ENCODE peak calls at places on chromosomes 12 and 14, in six cellular contexts. K is IMR-90, W is mesenchymal stem cell, O is neuronal stem cell, N is H1, C is H9. L is an unnamed sample.

GRCh38 chr14:99876406-99876805 is 83.2 kb downstream of the EML1 start:
- DNase-seq in K (no peak), W (no peak), O (no peak), N (no peak), C (no peak), L (no peak)

GRCh38 chr14:67221248-67221981 is 19.8 kb upstream of the PALS1 start:
- DNase-seq in K (peak; percentile 80), W (peak; percentile 24), O (no peak), N (no peak), C (no peak), L (peak; percentile 30)

GRCh38 chr12:96236221-96236822 is 42.1 kb downstream of the ELK3 start:
- DNase-seq in K (peak; percentile 51), W (no peak), O (no peak), N (no peak), C (no peak), L (no peak)

GRCh38 chr12:80041691-80042090 is 57.6 kb upstream of the OTOGL start:
- DNase-seq in K (peak; percentile 68), W (peak; percentile 68), O (no peak), N (no peak), C (no peak), L (no peak)

GRCh38 chr14:73463411-73463810 is 5.1 kb upstream of the NUMB start:
- DNase-seq in K (peak; percentile 98), W (peak; percentile 98), O (no peak), N (no peak), C (no peak), L (peak; percentile 60)

GRCh38 chr12:15829949-15830348 is 40.8 kb upstream of the EPS8 start:
- DNase-seq in K (peak; percentile 61), W (peak; percentile 18), O (no peak), N (no peak), C (no peak), L (peak; percentile 52)

GRCh38 chr14:37859177-37859576 is 263.7 kb downstream of the TTC6 start:
- DNase-seq in K (no peak), W (no peak), O (no peak), N (no peak), C (no peak), L (no peak)

GRCh38 chr12:98653866-98654493 is 8.9 kb downstream of the APAF1 start:
- DNase-seq in K (peak; percentile 70), W (peak; percentile 73), O (peak; percentile 11), N (no peak), C (no peak), L (peak; percentile 71)

GRCh38 chr14:69525896-69526295 is 41.4 kb downstream of the PLEKHD1 start:
- DNase-seq in K (no peak), W (no peak), O (no peak), N (no peak), C (no peak), L (no peak)

GRCh38 chr14:31660191-31660590 is 99.0 kb downstream of the NUBPL start:
- DNase-seq in K (no peak), W (no peak), O (no peak), N (no peak), C (no peak), L (no peak)

GRCh38 chr12:63068857-63069442 is 82.1 kb downstream of the AVPR1A start:
- DNase-seq in K (peak; percentile 75), W (peak; percentile 49), O (peak; percentile 35), N (no peak), C (no peak), L (peak; percentile 19)

GRCh38 chr12:90062799-90063198 is 354.2 kb upstream of the ATP2B1 start:
- DNase-seq in K (no peak), W (no peak), O (no peak), N (no peak), C (no peak), L (no peak)

GRCh38 chr14:104117341-104118005 is 20.9 kb upstream of the KIF26A start:
- DNase-seq in K (no peak), W (no peak), O (no peak), N (no peak), C (peak; percentile 36), L (no peak)

DNA sequence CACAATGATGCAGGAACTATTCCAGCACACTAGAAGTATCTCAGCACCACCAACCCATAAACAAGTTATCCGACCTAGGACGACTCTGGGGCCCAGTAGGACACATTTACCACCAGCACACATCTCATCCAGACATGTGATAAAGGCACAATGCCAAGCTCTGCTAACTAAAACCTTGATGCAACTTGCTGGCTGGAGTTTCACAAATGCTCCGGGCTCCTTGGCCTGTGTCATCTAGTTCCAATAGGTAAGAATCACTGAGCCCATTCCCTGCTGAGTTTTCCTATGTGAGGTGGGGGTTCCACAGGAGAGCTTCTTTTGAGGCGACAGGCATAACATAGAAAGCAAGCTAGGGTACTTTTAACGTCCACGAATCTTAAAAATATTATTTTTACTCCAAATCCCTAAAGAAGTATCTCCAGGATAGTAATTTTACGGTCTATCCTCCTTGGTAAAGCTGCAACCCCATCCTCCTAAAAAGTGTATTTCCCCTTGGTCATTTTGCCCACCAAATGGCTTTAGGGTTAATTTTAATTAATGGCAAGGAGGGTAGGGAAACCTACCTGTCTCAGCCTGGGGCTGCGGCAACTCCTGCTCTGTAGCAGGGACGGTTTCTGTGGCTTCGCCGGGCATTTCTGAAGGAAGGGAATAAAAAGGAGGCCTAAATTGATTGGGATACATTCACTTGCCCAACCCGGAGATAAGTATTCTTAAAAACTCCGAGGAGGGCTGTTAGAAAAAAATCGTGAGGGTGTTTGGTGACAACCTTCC is 1.0 kb downstream of the NACA start:
- DNase-seq in K (peak; percentile 86), W (peak; percentile 86), O (no peak), N (no peak), C (no peak), L (peak; percentile 67)
- H2AK5ac ChIP-seq in K (peak overlapping the region; percentile 98), W (peak overlapping the region; percentile 81), O (peak overlapping the region; percentile 87), N (peak overlapping the region; percentile 99), C (peak overlapping the region; percentile 10), L (no peak overlapping the region)

DNA sequence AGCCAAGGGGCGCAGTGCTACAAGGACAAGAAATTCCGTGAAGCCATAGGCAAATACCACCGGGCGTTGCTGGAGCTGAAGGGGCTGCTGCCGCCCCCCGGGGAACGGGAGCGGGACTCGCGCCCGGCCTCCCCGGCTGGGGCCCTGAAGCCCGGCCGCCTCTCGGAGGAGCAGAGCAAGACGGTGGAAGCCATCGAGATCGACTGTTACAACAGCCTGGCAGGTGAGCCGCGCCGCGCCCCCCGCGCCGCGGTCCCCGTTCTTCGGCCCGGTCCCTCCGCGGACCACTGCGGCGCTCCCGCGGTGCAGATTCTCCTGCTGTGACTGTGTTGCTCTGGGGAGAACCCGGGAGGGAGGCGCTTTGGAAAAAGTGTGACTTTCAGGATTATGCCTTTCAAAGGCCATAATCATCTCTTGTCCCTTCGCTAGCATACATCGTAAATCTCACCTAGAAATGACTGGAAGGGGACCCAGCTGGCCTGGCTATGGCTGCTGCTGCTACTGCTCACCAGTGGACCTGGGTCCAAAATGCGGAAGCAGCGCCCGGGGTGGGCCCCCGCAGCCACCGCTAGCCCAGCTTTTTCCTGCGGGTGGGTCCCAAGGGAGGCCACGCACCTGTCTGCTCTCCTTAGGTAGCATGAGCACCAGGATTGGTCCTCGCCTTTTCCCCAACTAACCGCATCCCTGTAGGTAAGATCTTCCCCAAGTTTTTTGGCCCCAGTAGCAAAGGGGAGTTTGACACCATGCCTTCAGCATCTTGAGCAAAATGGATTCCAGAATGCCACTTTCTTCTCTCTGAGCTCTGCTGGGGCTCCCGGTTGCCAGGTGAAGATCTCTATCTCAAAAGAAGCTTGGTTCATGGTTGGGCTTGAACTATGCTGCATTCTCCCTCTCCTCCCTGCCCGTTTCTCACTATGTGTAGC is 858 bp downstream of the TTC9 start:
- DNase-seq in K (no peak), W (no peak), O (no peak), N (no peak), C (no peak), L (peak; percentile 51)
- H2BK5ac ChIP-seq in K (no peak overlapping the region), W (no peak overlapping the region), O (peak overlapping the region; percentile 91), N (peak overlapping the region; percentile 69), C (no peak overlapping the region), L (no peak overlapping the region)

GRCh38 chr14:20274062-20274461 is 31.7 kb downstream of the TTC5 start:
- DNase-seq in K (no peak), W (no peak), O (no peak), N (no peak), C (no peak), L (no peak)

DNA sequence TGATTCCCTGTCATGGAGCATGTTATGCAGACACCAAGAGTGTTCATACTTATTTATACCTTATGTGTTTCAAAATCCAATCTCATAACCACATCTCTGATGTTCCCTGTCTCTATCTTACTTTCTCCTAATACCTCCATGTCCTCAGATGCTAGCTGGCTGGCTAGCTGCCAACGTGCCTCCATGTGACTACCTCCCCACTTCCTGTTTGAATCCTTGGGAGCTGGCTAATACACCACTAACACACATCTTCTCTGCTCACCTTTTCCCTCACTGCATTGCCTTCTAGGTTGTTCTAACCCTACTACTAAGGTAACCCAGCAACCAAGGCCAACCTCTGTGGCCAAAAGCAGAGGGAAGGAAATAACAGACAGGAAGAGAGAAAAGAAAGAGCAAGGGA is 27.3 kb downstream of the TTC5 start:
- DNase-seq in K (peak; percentile 23), W (peak; percentile 16), O (no peak), N (no peak), C (no peak), L (no peak)
- H4K91ac ChIP-seq in K (no peak overlapping the region), W (no peak overlapping the region), O (no peak overlapping the region), N (no peak overlapping the region), C (no peak overlapping the region), L (no peak overlapping the region)

GRCh38 chr12:111409403-111410228 is 3.9 kb downstream of the SH2B3 start:
- DNase-seq in K (peak; percentile 67), W (peak; percentile 94), O (no peak), N (no peak), C (peak; percentile 63), L (no peak)
- H2AK5ac ChIP-seq in K (peak overlapping the region; percentile 96), W (peak overlapping the region; percentile 61), O (peak overlapping the region; percentile 85), N (peak overlapping the region; percentile 98), C (no peak overlapping the region), L (no peak overlapping the region)

DNA sequence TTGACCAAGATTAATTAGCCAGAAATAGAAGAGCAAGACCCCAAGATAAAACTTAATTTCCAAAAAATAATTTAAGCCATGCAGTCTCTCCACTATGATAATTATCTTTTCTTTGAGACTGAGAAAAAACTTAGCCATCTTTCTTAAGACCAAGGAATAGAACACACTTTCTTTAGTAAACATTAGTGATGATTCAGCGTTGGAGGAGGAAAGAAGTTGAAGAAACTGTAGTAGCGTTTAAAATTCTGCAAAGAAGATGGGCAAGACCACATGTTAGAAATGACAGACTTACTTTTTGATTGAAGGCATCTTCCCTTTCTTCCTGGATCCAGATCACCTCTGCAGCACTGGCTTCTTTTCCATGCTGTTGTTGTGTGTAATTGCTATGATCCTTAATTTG is 124.8 kb upstream of the RASSF8 start:
- DNase-seq in K (peak; percentile 68), W (peak; percentile 45), O (no peak), N (no peak), C (no peak), L (no peak)
- H2BK5ac ChIP-seq in K (peak overlapping the region; percentile 79), W (no peak overlapping the region), O (no peak overlapping the region), N (no peak overlapping the region), C (no peak overlapping the region), L (no peak overlapping the region)

GRCh38 chr12:44240186-44240585 is 404.3 kb downstream of the TMEM117 start:
- DNase-seq in K (no peak), W (no peak), O (no peak), N (no peak), C (no peak), L (no peak)

GRCh38 chr12:44235674-44236073 is 399.8 kb downstream of the TMEM117 start:
- DNase-seq in K (no peak), W (no peak), O (no peak), N (no peak), C (no peak), L (no peak)
- H4K91ac ChIP-seq in K (no peak overlapping the region), W (no peak overlapping the region), O (no peak overlapping the region), N (no peak overlapping the region), C (no peak overlapping the region), L (no peak overlapping the region)

GRCh38 chr12:132657004-132657727 is 30.0 kb downstream of the POLE start:
- DNase-seq in K (no peak), W (no peak), O (no peak), N (no peak), C (no peak), L (no peak)
- H2AK5ac ChIP-seq in K (no peak overlapping the region), W (no peak overlapping the region), O (no peak overlapping the region), N (no peak overlapping the region), C (no peak overlapping the region), L (no peak overlapping the region)